ENCODE peak calls at places on chromosomes 5 and 9, in seven cellular contexts. T, G, F, W, K, M and U are unnamed samples. For H3K36me3, the result is how much of the 10 kb centered on the place peaks cover.

GRCh38 chr5:166909040-166909439 is 1382.4 kb upstream of the WWC1 start:
- DNase-seq in F (peak), K (no peak), G (peak), M (no peak), T (peak), W (peak), U (no peak)

GRCh38 chr9:95085861-95086563 is 231.5 kb downstream of the FANCC start:
- DNase-seq in F (no peak), M (no peak), K (no peak), T (no peak), W (no peak), G (no peak), U (no peak)

GRCh38 chr5:119302916-119303897 is 52.6 kb upstream of the TNFAIP8 start:
- DNase-seq in M (no peak), F (peak), W (no peak), T (peak), K (peak), G (peak), U (no peak)

GRCh38 chr9:3751125-3751758 is 225.4 kb upstream of the RFX3 start:
- DNase-seq in K (peak), G (peak), F (peak), W (no peak), M (no peak), T (peak), U (no peak)

GRCh38 chr5:32865475-32865874 is 154.4 kb downstream of the NPR3 start:
- DNase-seq in T (no peak), K (peak), W (no peak), F (no peak), M (no peak), G (peak), U (no peak)

GRCh38 chr5:88480245-88480644 is 211.6 kb upstream of the TMEM161B start:
- DNase-seq in T (no peak), M (no peak), G (peak), W (peak), F (no peak), K (no peak), U (no peak)

GRCh38 chr5:4720831-4721230 is 419.3 kb upstream of the ADAMTS16 start:
- DNase-seq in T (no peak), M (no peak), G (peak), K (peak), W (no peak), F (peak), U (no peak)

GRCh38 chr9:88258587-88258986 is 120.3 kb upstream of the SPATA31C2 start:
- DNase-seq in W (no peak), K (peak), M (no peak), G (peak), F (peak), T (no peak), U (no peak)

GRCh38 chr9:117546894-117547293 is 132.0 kb upstream of the ASTN2 start:
- DNase-seq in K (no peak), T (no peak), W (no peak), M (no peak), F (no peak), G (no peak), U (no peak)

GRCh38 chr9:71767421-71768321 is 642 bp downstream of the CEMIP2 start:
- DNase-seq in K (peak), G (no peak), W (peak), F (no peak), T (peak), M (peak), U (peak)

GRCh38 chr5:161086456-161086855 is 234.4 kb upstream of the ATP10B start:
- DNase-seq in F (no peak), G (peak), M (no peak), T (peak), W (no peak), K (peak), U (no peak)

GRCh38 chr5:163696270-163696887 is 191.0 kb downstream of the MAT2B start:
- DNase-seq in K (peak), G (peak), M (peak), F (peak), T (peak), W (peak), U (peak)

GRCh38 chr5:117204404-117204803 is 629.8 kb upstream of the SEMA6A start:
- DNase-seq in M (no peak), F (no peak), T (no peak), W (no peak), G (no peak), K (no peak), U (no peak)

GRCh38 chr9:95025213-95026170 is 292.0 kb downstream of the FANCC start:
- DNase-seq in K (peak), G (peak), T (peak), F (no peak), W (peak), M (no peak), U (peak)

GRCh38 chr9:16773116-16773515 is 97.4 kb downstream of the BNC2 start:
- DNase-seq in K (no peak), G (no peak), M (no peak), W (no peak), T (no peak), F (no peak), U (no peak)

GRCh38 chr9:133088146-133088750 is 26.5 kb downstream of the CEL start:
- DNase-seq in T (no peak), W (no peak), F (no peak), M (no peak), G (no peak), K (no peak), U (no peak)

GRCh38 chr9:20551236-20551635 is 71.1 kb downstream of the MLLT3 start:
- DNase-seq in G (no peak), T (no peak), W (no peak), K (peak), M (no peak), F (peak), U (no peak)

GRCh38 chr5:159737263-159737662 is 179.0 kb upstream of the ADRA1B start:
- DNase-seq in K (no peak), W (no peak), G (no peak), M (no peak), F (no peak), T (no peak), U (no peak)

GRCh38 chr9:105694320-105694847 is at the start of gene TMEM38B:
- DNase-seq in M (peak), T (peak), G (peak), K (peak), W (peak), F (peak), U (peak)

GRCh38 chr5:148913985-148914421 is 87.6 kb downstream of the ADRB2 start:
- DNase-seq in G (peak), T (peak), W (peak), F (peak), K (peak), M (no peak), U (peak)

GRCh38 chr9:120733190-120733589 is 18.9 kb upstream of the MEGF9 start:
- DNase-seq in T (peak), W (no peak), K (peak), M (no peak), G (peak), F (no peak), U (no peak)

GRCh38 chr5:54148062-54148461 is 162.3 kb downstream of the ARL15 start:
- DNase-seq in F (no peak), W (peak), T (peak), M (no peak), G (no peak), K (peak), U (no peak)

GRCh38 chr5:170302729-170303501 is 5.3 kb upstream of the LCP2 start:
- DNase-seq in F (no peak), K (no peak), M (no peak), G (no peak), W (no peak), T (no peak), U (no peak)

GRCh38 chr9:69346596-69347390 is 21.8 kb downstream of the ENTREP1 start:
- DNase-seq in F (peak), M (no peak), K (no peak), G (no peak), T (no peak), W (no peak), U (no peak)

GRCh38 chr5:88190106-88190834 is 78.4 kb downstream of the TMEM161B start:
- DNase-seq in K (no peak), W (no peak), G (no peak), T (no peak), M (no peak), F (peak), U (peak)

DNA sequence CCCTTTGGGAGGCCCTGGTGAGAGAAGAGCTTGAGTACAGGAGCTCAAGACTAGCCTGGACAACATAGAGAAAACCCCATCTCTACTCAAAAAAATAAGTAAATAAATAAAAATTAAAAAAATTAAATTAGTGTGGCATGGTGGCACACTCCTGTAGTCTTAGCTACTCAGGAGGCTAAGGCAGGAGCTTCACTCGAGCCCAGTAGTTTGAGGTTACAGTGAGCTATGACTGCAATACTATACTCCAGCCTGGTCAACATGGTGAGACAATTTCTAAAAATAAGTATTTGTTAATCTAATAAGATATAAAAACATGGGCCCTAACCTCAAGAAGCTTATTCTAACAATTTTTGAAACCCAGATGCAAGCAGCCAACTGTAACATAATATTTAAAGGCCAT is 7.6 kb downstream of the RNF38 start:
- DNase-seq in T (peak), M (no peak), F (no peak), K (no peak), G (no peak), W (no peak), U (no peak)
- H3K36me3 ChIP-seq in T (under half), M (under half), F (under half), K (under half), G (under half), W (under half), U (under half)

GRCh38 chr9:113529336-113530009 is 65.9 kb downstream of the RGS3 start:
- DNase-seq in G (no peak), F (no peak), T (no peak), K (no peak), W (no peak), M (no peak), U (no peak)

GRCh38 chr9:113528811-113529210 is 65.3 kb downstream of the RGS3 start:
- DNase-seq in W (no peak), T (no peak), F (no peak), K (no peak), G (no peak), M (no peak), U (no peak)

GRCh38 chr9:113530942-113531341 is 67.4 kb downstream of the RGS3 start:
- DNase-seq in T (no peak), M (no peak), G (no peak), K (no peak), F (no peak), W (no peak), U (no peak)

GRCh38 chr9:113531919-113532808 is 68.6 kb downstream of the RGS3 start:
- DNase-seq in W (no peak), K (no peak), F (no peak), T (no peak), M (no peak), G (no peak), U (no peak)

GRCh38 chr9:113530022-113530635 is 66.6 kb downstream of the RGS3 start:
- DNase-seq in T (no peak), K (no peak), M (no peak), F (no peak), W (no peak), G (no peak), U (no peak)
- TF ChIP-seq EZH2 in T (no peak), K (no peak), M (no peak), F (no peak), W (no peak), G (no peak), U (no peak)

GRCh38 chr5:142314129-142314528 is 10.7 kb downstream of the SPRY4 start:
- DNase-seq in F (no peak), M (no peak), W (no peak), G (no peak), T (no peak), K (no peak), U (no peak)
- H3K36me3 ChIP-seq in F (under half), M (under half), W (under half), G (half or more), T (under half), K (under half), U (under half)

DNA sequence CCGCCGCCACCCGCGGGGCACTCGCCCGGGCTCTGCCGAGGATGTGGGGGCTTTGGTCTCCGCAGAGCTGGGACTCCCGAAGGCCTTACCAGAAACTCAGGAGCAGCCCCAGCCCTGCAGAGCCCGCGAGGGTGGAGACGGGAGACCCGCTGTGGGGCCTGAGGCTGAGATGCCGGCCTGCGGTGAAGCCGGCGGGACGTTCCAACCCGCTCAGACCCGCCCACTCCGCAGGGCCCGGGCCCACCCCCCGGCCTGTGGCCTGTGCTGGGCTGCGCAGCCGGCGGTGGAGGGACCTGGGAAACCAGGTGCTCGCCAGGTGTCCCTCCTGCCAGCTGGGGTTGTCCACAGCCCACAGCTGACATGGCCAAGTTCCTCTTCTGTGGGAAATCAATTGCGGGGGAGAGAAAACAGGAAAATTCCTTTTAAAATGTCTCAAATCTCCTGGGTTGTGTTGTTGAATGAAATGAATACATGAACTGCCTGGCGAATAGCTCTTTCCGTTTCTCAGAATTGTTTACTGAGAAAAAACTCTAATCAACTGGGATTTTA is 48.9 kb upstream of the IRX4 start:
- DNase-seq in W (no peak), G (no peak), K (no peak), F (no peak), T (no peak), M (peak), U (peak)
- TF ChIP-seq EZH2 in W (peak), G (peak), K (no peak), F (no peak), T (no peak), M (peak), U (peak)

DNA sequence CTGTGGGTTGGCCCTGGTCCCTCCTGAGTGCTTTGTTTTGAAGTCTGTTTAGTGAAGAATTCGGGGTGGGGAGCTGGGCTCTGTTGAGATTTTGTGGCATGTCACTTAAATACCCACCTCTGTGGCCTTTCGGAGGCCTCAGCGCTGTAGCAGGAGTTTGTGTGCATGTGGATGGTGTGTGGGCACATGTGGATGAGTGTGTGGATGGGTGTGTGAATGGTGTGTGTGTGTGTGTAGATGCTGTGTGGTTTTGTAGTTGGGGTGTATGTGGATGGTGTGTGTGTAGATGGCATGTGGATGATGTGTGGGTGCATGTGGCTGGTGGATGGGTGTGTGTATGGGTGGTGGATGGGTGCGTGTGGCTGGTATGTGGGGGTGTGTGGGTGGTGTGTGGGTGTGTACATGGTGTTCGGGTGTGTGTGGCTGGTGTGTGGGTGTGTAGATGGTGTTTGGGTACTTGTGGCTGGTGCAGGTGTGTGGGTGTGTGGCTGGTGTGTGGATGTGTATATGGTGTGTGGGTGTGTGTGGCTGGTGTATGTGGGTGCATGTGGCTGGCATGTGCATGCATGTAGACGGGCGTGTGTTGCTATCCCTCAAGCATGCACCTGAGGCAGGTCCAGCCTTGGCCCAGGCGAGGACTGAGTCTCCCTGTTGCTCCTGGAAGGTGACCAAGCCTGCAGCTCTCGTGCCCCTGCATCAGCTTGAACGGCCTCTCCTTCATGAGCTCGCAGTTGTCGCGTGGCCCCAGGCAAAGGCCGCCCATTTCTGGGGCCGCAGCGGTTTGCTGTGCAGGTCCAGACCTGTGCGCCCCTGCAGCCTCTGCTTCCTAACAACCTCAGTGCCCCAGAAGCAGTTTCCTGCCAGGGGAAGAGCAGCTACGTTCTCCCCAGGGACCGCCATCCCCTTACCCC is 54.0 kb upstream of the FCN2 start:
- DNase-seq in T (no peak), K (no peak), W (no peak), F (no peak), M (no peak), G (no peak), U (no peak)
- H3K36me3 ChIP-seq in T (half or more), K (half or more), W (under half), F (under half), M (under half), G (half or more), U (under half)

DNA sequence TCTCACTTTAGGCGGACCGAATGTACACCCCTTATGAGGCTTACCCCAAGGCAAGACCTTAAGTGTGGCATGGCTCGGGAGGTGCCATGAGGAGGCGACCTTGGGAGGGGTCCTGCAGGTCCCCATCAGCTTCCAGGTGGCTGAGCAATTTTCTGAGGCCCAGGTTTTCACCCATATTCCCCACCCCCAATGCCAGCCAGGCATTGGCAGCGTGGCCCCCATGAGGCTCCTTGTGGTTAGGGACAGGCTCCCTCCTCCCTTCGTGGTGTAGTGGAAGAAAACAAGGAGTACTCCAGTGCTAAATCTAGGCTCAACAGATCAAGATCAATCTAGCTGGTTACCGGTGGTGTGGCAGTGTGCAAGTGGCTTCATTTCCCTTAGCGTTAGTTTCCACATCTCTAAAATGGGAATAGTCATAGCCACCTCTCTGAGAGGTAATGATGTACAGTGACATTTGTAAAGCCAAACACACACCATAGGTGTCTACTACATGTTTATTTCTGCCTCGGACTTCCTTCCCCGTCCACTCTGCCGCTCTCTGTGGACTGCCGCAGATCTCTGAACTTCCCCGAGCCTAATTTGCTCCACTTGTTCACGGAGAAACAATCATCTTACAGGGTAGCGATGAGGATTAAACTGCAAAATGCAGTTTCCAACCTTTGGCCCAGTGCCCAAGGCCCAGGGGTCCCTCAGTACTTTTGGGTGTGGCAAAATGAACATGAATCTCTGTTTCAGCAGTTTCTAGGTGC is 8.4 kb downstream of the LHX2 start:
- DNase-seq in W (no peak), K (no peak), F (no peak), G (no peak), M (peak), T (no peak), U (peak)
- TF ChIP-seq EZH2 in W (no peak), K (no peak), F (no peak), G (no peak), M (peak), T (peak), U (no peak)

GRCh38 chr5:157858527-157859226 is at the start of gene CLINT1:
- DNase-seq in W (peak), G (peak), T (peak), K (peak), F (peak), M (peak), U (peak)

GRCh38 chr5:157862183-157862851 is 3.4 kb upstream of the CLINT1 start:
- DNase-seq in F (no peak), W (no peak), M (no peak), G (no peak), K (no peak), T (no peak), U (no peak)

GRCh38 chr5:157864067-157864466 is 5.1 kb upstream of the CLINT1 start:
- DNase-seq in M (no peak), K (no peak), W (no peak), G (no peak), F (no peak), T (no peak), U (no peak)

GRCh38 chr5:157859227-157859575 is 256 bp upstream of the CLINT1 start:
- DNase-seq in W (no peak), K (no peak), F (no peak), T (no peak), M (no peak), G (no peak), U (no peak)

GRCh38 chr5:157860898-157861894 is 2.3 kb upstream of the CLINT1 start:
- DNase-seq in M (no peak), F (no peak), K (no peak), G (no peak), W (no peak), T (no peak), U (no peak)
- H3K36me3 ChIP-seq in M (under half), F (under half), K (under half), G (under half), W (under half), T (under half), U (under half)

GRCh38 chr9:129665814-129666511 is 516 bp downstream of the PRRX2 start:
- DNase-seq in T (no peak), W (no peak), M (peak), K (peak), G (no peak), F (no peak), U (peak)

GRCh38 chr9:129669141-129669718 is 3.8 kb downstream of the PRRX2 start:
- DNase-seq in M (no peak), W (no peak), T (peak), K (peak), F (peak), G (peak), U (no peak)

GRCh38 chr9:129666575-129666974 is 1.1 kb downstream of the PRRX2 start:
- DNase-seq in F (no peak), K (peak), W (no peak), M (no peak), T (no peak), G (no peak), U (peak)

GRCh38 chr9:129667850-129668249 is 2.4 kb downstream of the PRRX2 start:
- DNase-seq in M (no peak), F (peak), G (no peak), K (peak), T (no peak), W (no peak), U (no peak)

GRCh38 chr9:129667378-129667777 is 1.9 kb downstream of the PRRX2 start:
- DNase-seq in T (no peak), W (no peak), F (no peak), G (no peak), M (no peak), K (no peak), U (no peak)
- TF ChIP-seq EZH2 in T (no peak), W (no peak), F (no peak), G (no peak), M (no peak), K (no peak), U (no peak)